ENCODE peak calls at places on chromosomes 6 and 20, in four cellular contexts. One of them, this sample, is unnamed.

GRCh38 chr20:36219671-36220220 is 16.5 kb upstream of the AAR2 start:
- DNase-seq in GM20000: no peak
- DNase-seq in GM06990: no peak
- DNase-seq in RWPE1: no peak
- DNase-seq in this sample: no peak

GRCh38 chr6:150334790-150335783 is 33.7 kb upstream of the IYD start:
- DNase-seq in RWPE1: peak; percentile 60
- DNase-seq in GM20000: peak; percentile 43
- DNase-seq in GM06990: no peak
- DNase-seq in this sample: peak; percentile 51

GRCh38 chr20:57203204-57203603 is 63.2 kb downstream of the BMP7 start:
- DNase-seq in GM06990: no peak
- DNase-seq in RWPE1: no peak
- DNase-seq in GM20000: no peak
- DNase-seq in this sample: no peak

GRCh38 chr6:31722173-31722572 is 627 bp upstream of the LY6G6C start:
- DNase-seq in RWPE1: no peak
- DNase-seq in GM06990: no peak
- DNase-seq in GM20000: no peak
- DNase-seq in this sample: no peak

GRCh38 chr20:6711950-6712634 is 55.4 kb upstream of the BMP2 start:
- DNase-seq in GM06990: no peak
- DNase-seq in RWPE1: no peak
- DNase-seq in GM20000: no peak
- DNase-seq in this sample: no peak

GRCh38 chr20:37356387-37356786 is 10.4 kb downstream of the SRC start:
- DNase-seq in GM06990: no peak
- DNase-seq in GM20000: no peak
- DNase-seq in RWPE1: peak; percentile 78
- DNase-seq in this sample: no peak

GRCh38 chr6:158825038-158825950 is 6.1 kb upstream of the EZR start:
- DNase-seq in RWPE1: no peak
- DNase-seq in GM06990: no peak
- DNase-seq in GM20000: no peak
- DNase-seq in this sample: no peak

GRCh38 chr20:43440531-43440930 is 17.2 kb upstream of the SRSF6 start:
- DNase-seq in GM06990: no peak
- DNase-seq in RWPE1: no peak
- DNase-seq in GM20000: no peak
- DNase-seq in this sample: no peak

GRCh38 chr20:47318596-47319516 is 37.6 kb downstream of the ZMYND8 start:
- DNase-seq in GM20000: no peak
- DNase-seq in GM06990: no peak
- DNase-seq in RWPE1: peak; percentile 86
- DNase-seq in this sample: peak; percentile 54

GRCh38 chr6:144305985-144306384 is 20.9 kb downstream of the UTRN start:
- DNase-seq in GM06990: no peak
- DNase-seq in RWPE1: no peak
- DNase-seq in GM20000: peak; percentile 38
- DNase-seq in this sample: no peak

GRCh38 chr20:3758566-3758965 is 9.0 kb downstream of the ADISSP start:
- DNase-seq in RWPE1: no peak
- DNase-seq in GM06990: no peak
- DNase-seq in GM20000: no peak
- DNase-seq in this sample: no peak

GRCh38 chr6:6556738-6557503 is 31.6 kb upstream of the LY86 start:
- DNase-seq in RWPE1: peak; percentile 59
- DNase-seq in GM06990: no peak
- DNase-seq in GM20000: peak; percentile 58
- DNase-seq in this sample: peak; percentile 48

GRCh38 chr20:3685341-3685740 is 3.5 kb upstream of the ADAM33 start:
- DNase-seq in RWPE1: no peak
- DNase-seq in GM06990: no peak
- DNase-seq in GM20000: no peak
- DNase-seq in this sample: no peak

GRCh38 chr20:35271073-35271882 is 6.6 kb downstream of the MMP24OS start:
- DNase-seq in GM20000: no peak
- DNase-seq in RWPE1: no peak
- DNase-seq in GM06990: no peak
- DNase-seq in this sample: no peak

GRCh38 chr6:10303806-10304520 is 110.9 kb downstream of the TFAP2A start:
- DNase-seq in GM20000: no peak
- DNase-seq in RWPE1: no peak
- DNase-seq in GM06990: no peak
- DNase-seq in this sample: no peak

GRCh38 chr6:82144007-82144851 is 103.3 kb downstream of the IBTK start:
- DNase-seq in GM06990: no peak
- DNase-seq in RWPE1: peak; percentile 87
- DNase-seq in GM20000: peak; percentile 20
- DNase-seq in this sample: no peak

GRCh38 chr6:37809144-37809543 is 10.4 kb upstream of the ZFAND3 start:
- DNase-seq in GM20000: no peak
- DNase-seq in GM06990: no peak
- DNase-seq in RWPE1: no peak
- DNase-seq in this sample: no peak

GRCh38 chr6:4320860-4321259 is 185.5 kb upstream of the ECI2 start:
- DNase-seq in GM06990: no peak
- DNase-seq in RWPE1: peak; percentile 90
- DNase-seq in GM20000: no peak
- DNase-seq in this sample: no peak

GRCh38 chr20:57405236-57406016 is 14.2 kb downstream of the RBM38 start:
- DNase-seq in GM20000: no peak
- DNase-seq in GM06990: no peak
- DNase-seq in RWPE1: no peak
- DNase-seq in this sample: no peak

GRCh38 chr6:168742146-168742782 is 301.3 kb downstream of the SMOC2 start:
- DNase-seq in RWPE1: no peak
- DNase-seq in GM06990: no peak
- DNase-seq in GM20000: no peak
- DNase-seq in this sample: no peak

GRCh38 chr6:98841114-98841513 is 6.7 kb downstream of the POU3F2 start:
- DNase-seq in RWPE1: no peak
- DNase-seq in GM20000: no peak
- DNase-seq in GM06990: no peak
- DNase-seq in this sample: no peak

GRCh38 chr6:98841589-98842488 is 7.5 kb downstream of the POU3F2 start:
- DNase-seq in RWPE1: no peak
- DNase-seq in GM06990: no peak
- DNase-seq in GM20000: no peak
- DNase-seq in this sample: no peak

GRCh38 chr6:98840385-98840784 is 6.0 kb downstream of the POU3F2 start:
- DNase-seq in GM20000: no peak
- DNase-seq in RWPE1: no peak
- DNase-seq in GM06990: no peak
- DNase-seq in this sample: no peak

GRCh38 chr6:98838027-98838426 is 3.7 kb downstream of the POU3F2 start:
- DNase-seq in GM06990: no peak
- DNase-seq in GM20000: no peak
- DNase-seq in RWPE1: no peak
- DNase-seq in this sample: peak; percentile 15

GRCh38 chr6:98839788-98840361 is 5.5 kb downstream of the POU3F2 start:
- DNase-seq in GM20000: no peak
- DNase-seq in GM06990: no peak
- DNase-seq in RWPE1: no peak
- DNase-seq in this sample: peak; percentile 34
- TF ChIP-seq CTCF in GM20000: no peak
- TF ChIP-seq CTCF in GM06990: peak; percentile 33
- TF ChIP-seq CTCF in RWPE1: no peak
- TF ChIP-seq CTCF in this sample: peak; percentile 63

GRCh38 chr6:29597184-29597583 is 12.3 kb downstream of the OR2H2 start:
- DNase-seq in RWPE1: no peak
- DNase-seq in GM20000: no peak
- DNase-seq in GM06990: no peak
- DNase-seq in this sample: no peak

GRCh38 chr6:29603456-29603855 is 18.5 kb downstream of the OR2H2 start:
- DNase-seq in GM06990: no peak
- DNase-seq in RWPE1: no peak
- DNase-seq in GM20000: no peak
- DNase-seq in this sample: no peak

GRCh38 chr6:29603930-29604329 is 19.0 kb downstream of the OR2H2 start:
- DNase-seq in GM06990: no peak
- DNase-seq in RWPE1: no peak
- DNase-seq in GM20000: no peak
- DNase-seq in this sample: no peak

GRCh38 chr6:29598348-29598747 is 13.4 kb downstream of the OR2H2 start:
- DNase-seq in GM06990: no peak
- DNase-seq in RWPE1: no peak
- DNase-seq in GM20000: no peak
- DNase-seq in this sample: no peak

DNA sequence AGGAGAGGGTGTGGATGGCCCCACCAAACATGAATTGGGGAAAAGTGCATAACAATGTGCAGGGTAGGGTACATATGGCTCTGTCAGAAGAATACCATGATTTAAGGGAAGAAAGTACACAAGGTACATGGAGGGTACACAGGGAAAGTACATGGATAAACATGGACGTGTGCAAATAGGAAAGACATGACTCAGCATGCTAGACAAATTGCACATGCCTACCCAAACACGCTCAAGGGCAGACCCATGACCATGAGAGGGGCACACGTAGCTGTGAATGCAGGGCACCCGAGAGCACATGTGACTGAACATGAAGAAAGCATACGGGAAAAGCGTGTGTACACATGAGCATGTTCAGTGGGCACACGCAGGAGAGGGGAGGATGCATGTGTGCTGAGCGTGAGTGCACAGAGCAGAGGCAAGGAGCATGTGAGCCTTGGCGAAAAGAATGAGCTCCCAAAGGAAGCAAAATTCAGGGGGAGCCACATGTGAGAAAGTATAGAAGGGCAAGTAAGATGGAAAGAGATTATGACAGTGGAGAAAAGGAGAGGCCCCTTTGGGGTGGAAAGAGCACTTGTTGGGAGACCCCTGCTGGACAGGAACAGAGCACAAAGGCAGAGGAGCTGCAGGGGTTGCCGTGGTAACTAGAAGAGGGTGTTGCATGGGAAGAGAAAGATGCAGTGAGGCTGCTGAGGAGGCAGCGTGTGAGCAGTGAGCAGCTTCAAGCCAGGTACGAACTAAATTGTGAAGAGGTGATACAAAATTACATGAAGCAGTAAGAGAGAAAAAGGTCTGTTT is 17.8 kb downstream of the OR2H2 start:
- DNase-seq in RWPE1: peak; percentile 13
- DNase-seq in GM06990: no peak
- DNase-seq in GM20000: no peak
- DNase-seq in this sample: peak; percentile 68
- TF ChIP-seq CTCF in RWPE1: no peak
- TF ChIP-seq CTCF in GM06990: peak; percentile 30
- TF ChIP-seq CTCF in GM20000: peak; percentile 20
- TF ChIP-seq CTCF in this sample: peak; percentile 29

GRCh38 chr20:16241911-16242310 is 331.3 kb downstream of the KIF16B start:
- DNase-seq in GM06990: no peak
- DNase-seq in RWPE1: no peak
- DNase-seq in GM20000: no peak
- DNase-seq in this sample: no peak
- TF ChIP-seq CTCF in GM06990: peak; percentile 15
- TF ChIP-seq CTCF in RWPE1: no peak
- TF ChIP-seq CTCF in GM20000: peak; percentile 16
- TF ChIP-seq CTCF in this sample: no peak

DNA sequence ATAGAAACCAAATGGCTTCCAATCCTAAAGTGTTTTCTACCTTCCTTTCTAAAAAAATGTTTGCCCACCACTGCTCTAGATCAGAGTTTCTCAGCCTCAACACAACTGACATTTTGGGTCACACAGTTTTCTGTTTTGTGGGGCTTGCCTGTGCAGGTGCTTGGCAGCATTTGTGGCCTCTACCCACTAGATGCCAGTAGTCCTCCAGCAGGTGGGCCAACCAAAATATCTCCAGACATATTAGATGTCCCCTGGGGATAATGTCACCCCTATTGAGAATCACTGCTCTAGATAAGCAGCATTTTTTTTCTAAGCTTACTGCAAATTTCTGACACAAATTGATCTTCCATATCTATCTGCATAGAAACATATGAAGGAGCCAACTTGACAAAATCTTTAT is 26.3 kb upstream of the EPM2A start:
- DNase-seq in GM20000: no peak
- DNase-seq in GM06990: no peak
- DNase-seq in RWPE1: no peak
- DNase-seq in this sample: no peak
- TF ChIP-seq CTCF in GM20000: no peak
- TF ChIP-seq CTCF in GM06990: peak; percentile 39
- TF ChIP-seq CTCF in RWPE1: no peak
- TF ChIP-seq CTCF in this sample: no peak

GRCh38 chr6:36771145-36771544 is 68.1 kb downstream of the CPNE5 start:
- DNase-seq in GM06990: no peak
- DNase-seq in GM20000: no peak
- DNase-seq in RWPE1: no peak
- DNase-seq in this sample: no peak
- TF ChIP-seq CTCF in GM06990: no peak
- TF ChIP-seq CTCF in GM20000: no peak
- TF ChIP-seq CTCF in RWPE1: no peak
- TF ChIP-seq CTCF in this sample: no peak

DNA sequence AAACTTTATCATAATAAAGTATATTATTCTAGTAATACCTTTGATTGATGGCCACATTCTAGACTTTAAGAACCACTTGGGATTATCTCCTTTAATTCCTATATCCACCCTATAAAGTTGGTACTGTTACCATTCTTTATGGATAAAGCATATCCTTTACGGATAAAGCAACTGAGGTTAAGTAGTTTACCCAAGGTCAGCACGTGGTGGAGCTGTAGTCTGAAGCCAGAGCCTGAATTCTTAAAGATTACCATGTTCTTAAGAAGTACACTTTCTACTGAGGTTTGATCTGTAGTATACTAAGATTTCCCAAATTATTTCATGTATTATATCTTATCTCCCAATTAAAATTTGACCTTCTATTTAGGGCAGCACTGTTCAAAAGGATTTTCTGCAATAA is 3.0 kb upstream of the NCOA7 start:
- DNase-seq in RWPE1: no peak
- DNase-seq in GM20000: no peak
- DNase-seq in GM06990: no peak
- DNase-seq in this sample: no peak
- TF ChIP-seq CTCF in RWPE1: no peak
- TF ChIP-seq CTCF in GM20000: no peak
- TF ChIP-seq CTCF in GM06990: peak; percentile 4
- TF ChIP-seq CTCF in this sample: no peak